ENCODE peak calls at places on chromosomes 12 and 14, in seven cellular contexts. One of them, this sample, is unnamed.

GRCh38 chr12:94813314-94813713 is 163.0 kb upstream of the TMCC3 start:
- DNase-seq in Karpas-422: no peak
- DNase-seq in body of pancreas: no peak
- DNase-seq in aorta: no peak
- DNase-seq in psoas muscle: no peak
- DNase-seq in small intestine: no peak
- DNase-seq in tibial nerve: no peak
- DNase-seq in this sample: no peak

GRCh38 chr12:65643595-65644386 is 180.5 kb upstream of the HMGA2 start:
- DNase-seq in Karpas-422: no peak
- DNase-seq in tibial nerve: no peak
- DNase-seq in body of pancreas: no peak
- DNase-seq in small intestine: no peak
- DNase-seq in psoas muscle: no peak
- DNase-seq in aorta: no peak
- DNase-seq in this sample: no peak

GRCh38 chr14:69547701-69548348 is 26.8 kb downstream of the CCDC177 start:
- DNase-seq in psoas muscle: no peak
- DNase-seq in aorta: no peak
- DNase-seq in Karpas-422: no peak
- DNase-seq in body of pancreas: no peak
- DNase-seq in small intestine: no peak
- DNase-seq in tibial nerve: no peak
- DNase-seq in this sample: no peak

GRCh38 chr12:32471601-32472001 is 72.2 kb downstream of the FGD4 start:
- DNase-seq in Karpas-422: no peak
- DNase-seq in psoas muscle: no peak
- DNase-seq in tibial nerve: no peak
- DNase-seq in aorta: no peak
- DNase-seq in body of pancreas: no peak
- DNase-seq in small intestine: peak; percentile 61
- DNase-seq in this sample: no peak

GRCh38 chr12:92289611-92290010 is 144.0 kb upstream of the BTG1 start:
- DNase-seq in Karpas-422: no peak
- DNase-seq in body of pancreas: no peak
- DNase-seq in small intestine: no peak
- DNase-seq in psoas muscle: no peak
- DNase-seq in aorta: no peak
- DNase-seq in tibial nerve: no peak
- DNase-seq in this sample: no peak

GRCh38 chr14:92507174-92507768 is 6.3 kb upstream of the RIN3 start:
- DNase-seq in body of pancreas: no peak
- DNase-seq in tibial nerve: no peak
- DNase-seq in psoas muscle: no peak
- DNase-seq in aorta: peak; percentile 52
- DNase-seq in small intestine: peak; percentile 69
- DNase-seq in Karpas-422: peak; percentile 46
- DNase-seq in this sample: no peak

GRCh38 chr14:56891226-56891625 is 80.9 kb upstream of the OTX2 start:
- DNase-seq in psoas muscle: no peak
- DNase-seq in body of pancreas: no peak
- DNase-seq in tibial nerve: no peak
- DNase-seq in Karpas-422: no peak
- DNase-seq in aorta: no peak
- DNase-seq in small intestine: no peak
- DNase-seq in this sample: peak; percentile 3

GRCh38 chr12:57227315-57228115 is 2.0 kb upstream of the SHMT2 start:
- DNase-seq in aorta: no peak
- DNase-seq in tibial nerve: no peak
- DNase-seq in Karpas-422: peak; percentile 61
- DNase-seq in small intestine: no peak
- DNase-seq in psoas muscle: no peak
- DNase-seq in body of pancreas: no peak
- DNase-seq in this sample: peak; percentile 70

GRCh38 chr14:85313801-85314207 is 216.1 kb upstream of the FLRT2 start:
- DNase-seq in body of pancreas: no peak
- DNase-seq in psoas muscle: no peak
- DNase-seq in Karpas-422: no peak
- DNase-seq in small intestine: no peak
- DNase-seq in tibial nerve: no peak
- DNase-seq in aorta: no peak
- DNase-seq in this sample: peak; percentile 9

GRCh38 chr12:544941-545635 is 85.3 kb downstream of the B4GALNT3 start:
- DNase-seq in aorta: peak; percentile 29
- DNase-seq in body of pancreas: no peak
- DNase-seq in psoas muscle: no peak
- DNase-seq in Karpas-422: no peak
- DNase-seq in small intestine: no peak
- DNase-seq in tibial nerve: no peak
- DNase-seq in this sample: no peak

GRCh38 chr12:84644936-84645335 is 267.7 kb downstream of the SLC6A15 start:
- DNase-seq in small intestine: no peak
- DNase-seq in Karpas-422: no peak
- DNase-seq in psoas muscle: no peak
- DNase-seq in body of pancreas: no peak
- DNase-seq in tibial nerve: no peak
- DNase-seq in aorta: no peak
- DNase-seq in this sample: no peak

GRCh38 chr12:113287146-113287898 is 47.6 kb downstream of the SLC8B1 start:
- DNase-seq in tibial nerve: no peak
- DNase-seq in body of pancreas: no peak
- DNase-seq in psoas muscle: no peak
- DNase-seq in Karpas-422: no peak
- DNase-seq in small intestine: no peak
- DNase-seq in aorta: no peak
- DNase-seq in this sample: no peak

GRCh38 chr14:83251402-83251801 is 1717.7 kb upstream of the SEL1L start:
- DNase-seq in aorta: no peak
- DNase-seq in body of pancreas: no peak
- DNase-seq in tibial nerve: no peak
- DNase-seq in small intestine: no peak
- DNase-seq in psoas muscle: no peak
- DNase-seq in Karpas-422: no peak
- DNase-seq in this sample: no peak

GRCh38 chr12:218221-218620 is 4.3 kb upstream of the SLC6A12 start:
- DNase-seq in body of pancreas: no peak
- DNase-seq in tibial nerve: no peak
- DNase-seq in small intestine: no peak
- DNase-seq in aorta: no peak
- DNase-seq in psoas muscle: no peak
- DNase-seq in Karpas-422: no peak
- DNase-seq in this sample: no peak

GRCh38 chr12:104669851-104670337 is 213.1 kb downstream of the CHST11 start:
- DNase-seq in aorta: peak; percentile 73
- DNase-seq in small intestine: no peak
- DNase-seq in Karpas-422: no peak
- DNase-seq in psoas muscle: peak; percentile 28
- DNase-seq in tibial nerve: no peak
- DNase-seq in body of pancreas: no peak
- DNase-seq in this sample: peak; percentile 90

GRCh38 chr12:100733817-100734593 is 60.6 kb upstream of the ANO4 start:
- DNase-seq in small intestine: peak; percentile 50
- DNase-seq in Karpas-422: peak; percentile 52
- DNase-seq in tibial nerve: no peak
- DNase-seq in psoas muscle: no peak
- DNase-seq in body of pancreas: no peak
- DNase-seq in aorta: no peak
- DNase-seq in this sample: peak; percentile 19

GRCh38 chr12:70809887-70810286 is 110.7 kb downstream of the PTPRR start:
- DNase-seq in body of pancreas: no peak
- DNase-seq in Karpas-422: no peak
- DNase-seq in psoas muscle: no peak
- DNase-seq in small intestine: no peak
- DNase-seq in aorta: no peak
- DNase-seq in tibial nerve: no peak
- DNase-seq in this sample: no peak

GRCh38 chr14:51564986-51565604 is 86.6 kb upstream of the FRMD6 start:
- DNase-seq in aorta: no peak
- DNase-seq in small intestine: no peak
- DNase-seq in body of pancreas: no peak
- DNase-seq in psoas muscle: no peak
- DNase-seq in tibial nerve: no peak
- DNase-seq in Karpas-422: no peak
- DNase-seq in this sample: no peak

GRCh38 chr14:100862277-100862676 is 36.4 kb downstream of the MEG3 start:
- DNase-seq in psoas muscle: no peak
- DNase-seq in small intestine: no peak
- DNase-seq in Karpas-422: no peak
- DNase-seq in body of pancreas: no peak
- DNase-seq in tibial nerve: no peak
- DNase-seq in aorta: peak; percentile 48
- DNase-seq in this sample: no peak

DNA sequence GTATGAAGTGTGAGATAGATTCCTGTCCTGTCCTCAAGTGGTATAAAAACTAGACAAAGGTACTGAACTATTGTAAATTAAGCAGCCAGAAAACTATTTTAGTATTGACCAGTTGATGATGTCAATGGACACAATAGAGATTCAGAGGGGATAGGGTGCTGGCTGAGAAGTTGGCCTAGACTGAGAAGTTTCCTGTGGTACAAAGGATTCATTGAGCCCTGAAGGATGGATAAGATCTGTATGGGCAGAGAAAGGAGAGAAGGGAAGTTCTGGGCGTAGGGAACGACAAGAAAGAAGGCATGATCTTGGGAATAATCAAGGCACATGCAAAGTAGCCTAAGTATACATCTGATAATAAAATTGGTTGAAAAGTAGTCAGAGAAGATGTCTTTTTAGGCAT is 44.6 kb downstream of the DAD1 start:
- DNase-seq in psoas muscle: no peak
- DNase-seq in aorta: no peak
- DNase-seq in body of pancreas: no peak
- DNase-seq in small intestine: no peak
- DNase-seq in Karpas-422: no peak
- DNase-seq in tibial nerve: no peak
- DNase-seq in this sample: no peak
- H3K27ac ChIP-seq in psoas muscle: no peak overlapping the region
- H3K27ac ChIP-seq in aorta: no peak overlapping the region
- H3K27ac ChIP-seq in body of pancreas: no peak overlapping the region
- H3K27ac ChIP-seq in small intestine: no peak overlapping the region
- H3K27ac ChIP-seq in Karpas-422: no peak overlapping the region
- H3K27ac ChIP-seq in tibial nerve: no peak overlapping the region
- H3K27ac ChIP-seq in this sample: no peak overlapping the region

GRCh38 chr14:76762617-76763361 is 1.5 kb downstream of the VASH1 start:
- DNase-seq in aorta: no peak
- DNase-seq in tibial nerve: no peak
- DNase-seq in psoas muscle: no peak
- DNase-seq in body of pancreas: no peak
- DNase-seq in small intestine: no peak
- DNase-seq in Karpas-422: no peak
- DNase-seq in this sample: no peak
- H3K4me3 ChIP-seq in aorta: peak overlapping the region; percentile 54
- H3K4me3 ChIP-seq in tibial nerve: peak overlapping the region; percentile 69
- H3K4me3 ChIP-seq in psoas muscle: peak overlapping the region; percentile 75
- H3K4me3 ChIP-seq in body of pancreas: no peak overlapping the region
- H3K4me3 ChIP-seq in small intestine: peak overlapping the region; percentile 50
- H3K4me3 ChIP-seq in Karpas-422: no peak overlapping the region
- H3K4me3 ChIP-seq in this sample: peak overlapping the region; percentile 72

DNA sequence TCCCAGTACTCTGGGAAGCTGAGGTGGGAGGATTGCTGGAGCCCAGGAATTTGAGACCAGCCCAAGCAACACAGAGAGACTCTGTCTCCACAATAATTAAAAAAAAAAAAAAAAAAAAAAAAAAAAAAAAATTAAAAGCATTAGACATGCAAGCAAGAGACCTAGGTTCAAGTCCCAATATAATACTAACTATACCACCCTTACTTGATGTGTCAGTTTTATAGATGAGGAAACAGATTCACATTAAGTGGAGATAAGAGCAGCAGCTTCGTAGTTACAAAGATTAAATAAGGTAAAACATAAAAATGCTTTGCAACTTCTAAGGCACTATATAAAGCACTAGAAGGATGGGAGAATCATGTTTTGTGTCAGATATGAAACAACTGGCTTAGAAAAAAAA is 9.1 kb downstream of the PPTC7 start:
- DNase-seq in psoas muscle: no peak
- DNase-seq in aorta: no peak
- DNase-seq in Karpas-422: no peak
- DNase-seq in body of pancreas: no peak
- DNase-seq in small intestine: no peak
- DNase-seq in tibial nerve: no peak
- DNase-seq in this sample: no peak
- H3K4me1 ChIP-seq in psoas muscle: peaks cover 66% of the 10 kb centered on the region
- H3K4me1 ChIP-seq in aorta: no peaks in the 10 kb centered on the region
- H3K4me1 ChIP-seq in Karpas-422: peaks cover 17% of the 10 kb centered on the region
- H3K4me1 ChIP-seq in body of pancreas: peaks cover 27% of the 10 kb centered on the region
- H3K4me1 ChIP-seq in small intestine: peaks cover 10% of the 10 kb centered on the region
- H3K4me1 ChIP-seq in tibial nerve: peaks cover 30% of the 10 kb centered on the region
- H3K4me1 ChIP-seq in this sample: no peaks in the 10 kb centered on the region

DNA sequence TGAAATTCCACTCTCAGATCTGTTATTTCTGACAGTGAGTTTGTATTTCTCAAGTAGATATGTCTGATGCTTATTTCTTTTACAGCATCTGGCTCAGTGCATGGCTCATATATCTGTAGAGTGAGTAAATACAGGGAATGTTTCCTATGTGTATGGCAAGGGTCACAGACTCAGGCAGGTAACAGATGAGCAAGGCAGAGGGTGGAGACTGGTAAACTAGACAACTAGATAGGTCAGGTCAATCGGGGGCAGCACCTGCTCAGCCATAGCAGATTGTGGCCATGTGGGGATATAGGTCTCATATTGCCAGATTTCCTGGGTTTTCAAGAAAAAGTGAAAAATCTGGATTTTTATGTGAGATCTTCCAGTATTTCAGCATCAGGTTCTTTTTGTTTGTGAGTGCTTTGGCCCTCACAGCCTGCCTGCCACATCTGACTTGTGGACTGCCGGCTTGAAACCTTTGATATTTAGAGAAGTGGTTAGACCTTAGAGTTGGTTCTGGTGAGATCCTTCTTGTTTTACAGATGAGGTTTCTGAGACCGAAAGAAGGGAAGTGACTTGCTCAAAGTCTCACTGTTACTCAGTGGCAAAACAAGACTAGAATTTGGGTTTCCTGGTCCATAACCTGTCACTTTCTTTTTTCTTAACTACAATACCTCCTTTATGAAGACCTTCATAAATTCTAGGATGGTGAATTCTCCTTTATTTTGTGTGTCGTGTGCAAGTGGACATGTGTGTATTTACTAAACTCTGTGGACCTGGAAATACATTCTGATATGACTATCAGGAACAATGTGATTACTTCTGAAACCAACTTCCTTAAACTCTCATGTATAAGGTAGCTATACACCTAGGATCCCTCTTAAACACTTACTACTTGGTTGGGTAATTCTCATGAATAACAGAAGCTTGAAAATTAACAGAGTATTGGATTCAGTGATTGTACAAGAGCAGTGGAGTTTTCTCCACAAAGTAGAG is 34.4 kb downstream of the PROX2 start:
- DNase-seq in Karpas-422: no peak
- DNase-seq in small intestine: no peak
- DNase-seq in body of pancreas: no peak
- DNase-seq in aorta: no peak
- DNase-seq in psoas muscle: no peak
- DNase-seq in tibial nerve: no peak
- DNase-seq in this sample: no peak
- H3K27ac ChIP-seq in Karpas-422: peak overlapping the region; percentile 7
- H3K27ac ChIP-seq in small intestine: peak overlapping the region; percentile 41
- H3K27ac ChIP-seq in body of pancreas: no peak overlapping the region
- H3K27ac ChIP-seq in aorta: no peak overlapping the region
- H3K27ac ChIP-seq in psoas muscle: no peak overlapping the region
- H3K27ac ChIP-seq in tibial nerve: no peak overlapping the region
- H3K27ac ChIP-seq in this sample: no peak overlapping the region